ENCODE peak calls at places on chromosomes 1 and 21, in seven cellular contexts. One of them, this sample, is unnamed.

GRCh38 chr1:219555802-219556201 is 57.1 kb downstream of the ZC3H11B start:
- DNase-seq in PC-3: peak
- DNase-seq in adrenal gland: no peak
- DNase-seq in Calu3: no peak
- DNase-seq in tibial nerve: no peak
- DNase-seq in choroid plexus epithelial cell: peak
- DNase-seq in bronchial epithelial cell: peak
- DNase-seq in this sample: no peak

GRCh38 chr1:67732750-67733151 is 47.8 kb downstream of the GADD45A start:
- DNase-seq in PC-3: no peak
- DNase-seq in adrenal gland: peak
- DNase-seq in Calu3: no peak
- DNase-seq in tibial nerve: no peak
- DNase-seq in choroid plexus epithelial cell: peak
- DNase-seq in bronchial epithelial cell: no peak
- DNase-seq in this sample: no peak

GRCh38 chr1:151968058-151968457 is 25.6 kb downstream of the S100A10 start:
- DNase-seq in PC-3: peak
- DNase-seq in adrenal gland: peak
- DNase-seq in Calu3: peak
- DNase-seq in tibial nerve: peak
- DNase-seq in choroid plexus epithelial cell: peak
- DNase-seq in bronchial epithelial cell: peak
- DNase-seq in this sample: no peak

GRCh38 chr1:25695991-25696330 is 79.4 kb downstream of the MAN1C1 start:
- DNase-seq in PC-3: peak
- DNase-seq in adrenal gland: peak
- DNase-seq in Calu3: no peak
- DNase-seq in tibial nerve: peak
- DNase-seq in choroid plexus epithelial cell: peak
- DNase-seq in bronchial epithelial cell: peak
- DNase-seq in this sample: no peak

GRCh38 chr1:90106271-90106670 is 111.4 kb downstream of the ZNF326 start:
- DNase-seq in PC-3: no peak
- DNase-seq in adrenal gland: no peak
- DNase-seq in Calu3: no peak
- DNase-seq in tibial nerve: no peak
- DNase-seq in choroid plexus epithelial cell: no peak
- DNase-seq in bronchial epithelial cell: no peak
- DNase-seq in this sample: no peak

GRCh38 chr1:62707746-62708123 is 19.5 kb upstream of the DOCK7 start:
- DNase-seq in PC-3: no peak
- DNase-seq in adrenal gland: no peak
- DNase-seq in Calu3: no peak
- DNase-seq in tibial nerve: no peak
- DNase-seq in choroid plexus epithelial cell: no peak
- DNase-seq in bronchial epithelial cell: no peak
- DNase-seq in this sample: no peak

GRCh38 chr21:20301395-20301794 is 696.8 kb upstream of the NCAM2 start:
- DNase-seq in PC-3: no peak
- DNase-seq in adrenal gland: no peak
- DNase-seq in Calu3: no peak
- DNase-seq in tibial nerve: no peak
- DNase-seq in choroid plexus epithelial cell: no peak
- DNase-seq in bronchial epithelial cell: no peak
- DNase-seq in this sample: no peak

GRCh38 chr1:36224537-36225297 is 474 bp downstream of the THRAP3 start:
- DNase-seq in PC-3: peak
- DNase-seq in adrenal gland: peak
- DNase-seq in Calu3: peak
- DNase-seq in tibial nerve: peak
- DNase-seq in choroid plexus epithelial cell: peak
- DNase-seq in bronchial epithelial cell: peak
- DNase-seq in this sample: no peak

GRCh38 chr1:41296476-41296875 is 54.4 kb upstream of the SCMH1 start:
- DNase-seq in PC-3: no peak
- DNase-seq in adrenal gland: no peak
- DNase-seq in Calu3: no peak
- DNase-seq in tibial nerve: no peak
- DNase-seq in choroid plexus epithelial cell: no peak
- DNase-seq in bronchial epithelial cell: no peak
- DNase-seq in this sample: no peak

GRCh38 chr1:83671586-83671985 is 327.3 kb downstream of the TTLL7 start:
- DNase-seq in PC-3: no peak
- DNase-seq in adrenal gland: no peak
- DNase-seq in Calu3: no peak
- DNase-seq in tibial nerve: no peak
- DNase-seq in choroid plexus epithelial cell: no peak
- DNase-seq in bronchial epithelial cell: no peak
- DNase-seq in this sample: no peak

GRCh38 chr21:23016617-23017016 is 2018.4 kb downstream of the NCAM2 start:
- DNase-seq in PC-3: peak
- DNase-seq in adrenal gland: no peak
- DNase-seq in Calu3: no peak
- DNase-seq in tibial nerve: no peak
- DNase-seq in choroid plexus epithelial cell: peak
- DNase-seq in bronchial epithelial cell: no peak
- DNase-seq in this sample: no peak

GRCh38 chr1:50474859-50475809 is 51.9 kb upstream of the DMRTA2 start:
- DNase-seq in PC-3: peak
- DNase-seq in adrenal gland: no peak
- DNase-seq in Calu3: no peak
- DNase-seq in tibial nerve: no peak
- DNase-seq in choroid plexus epithelial cell: peak
- DNase-seq in bronchial epithelial cell: peak
- DNase-seq in this sample: no peak

GRCh38 chr1:232428781-232429530 is 201.0 kb downstream of the SIPA1L2 start:
- DNase-seq in PC-3: peak
- DNase-seq in adrenal gland: no peak
- DNase-seq in Calu3: no peak
- DNase-seq in tibial nerve: no peak
- DNase-seq in choroid plexus epithelial cell: peak
- DNase-seq in bronchial epithelial cell: no peak
- DNase-seq in this sample: no peak

GRCh38 chr1:96746440-96747223 is 25.0 kb downstream of the PTBP2 start:
- DNase-seq in PC-3: no peak
- DNase-seq in adrenal gland: no peak
- DNase-seq in Calu3: no peak
- DNase-seq in tibial nerve: no peak
- DNase-seq in choroid plexus epithelial cell: no peak
- DNase-seq in bronchial epithelial cell: no peak
- DNase-seq in this sample: no peak

GRCh38 chr1:85398391-85399064 is 66.4 kb downstream of the DDAH1 start:
- DNase-seq in PC-3: peak
- DNase-seq in adrenal gland: no peak
- DNase-seq in Calu3: no peak
- DNase-seq in tibial nerve: no peak
- DNase-seq in choroid plexus epithelial cell: peak
- DNase-seq in bronchial epithelial cell: peak
- DNase-seq in this sample: no peak
- TF ChIP-seq CTCF in PC-3: peak
- TF ChIP-seq CTCF in adrenal gland: peak
- TF ChIP-seq CTCF in Calu3: no peak
- TF ChIP-seq CTCF in tibial nerve: no peak
- TF ChIP-seq CTCF in choroid plexus epithelial cell: peak
- TF ChIP-seq CTCF in bronchial epithelial cell: peak
- TF ChIP-seq CTCF in this sample: no peak

GRCh38 chr21:33892853-33893252 is 22.8 kb downstream of the ATP5PO start:
- DNase-seq in PC-3: no peak
- DNase-seq in adrenal gland: no peak
- DNase-seq in Calu3: peak
- DNase-seq in tibial nerve: no peak
- DNase-seq in choroid plexus epithelial cell: no peak
- DNase-seq in bronchial epithelial cell: no peak
- DNase-seq in this sample: no peak
- TF ChIP-seq CTCF in PC-3: peak
- TF ChIP-seq CTCF in adrenal gland: no peak
- TF ChIP-seq CTCF in Calu3: no peak
- TF ChIP-seq CTCF in tibial nerve: no peak
- TF ChIP-seq CTCF in choroid plexus epithelial cell: no peak
- TF ChIP-seq CTCF in bronchial epithelial cell: no peak
- TF ChIP-seq CTCF in this sample: no peak

DNA sequence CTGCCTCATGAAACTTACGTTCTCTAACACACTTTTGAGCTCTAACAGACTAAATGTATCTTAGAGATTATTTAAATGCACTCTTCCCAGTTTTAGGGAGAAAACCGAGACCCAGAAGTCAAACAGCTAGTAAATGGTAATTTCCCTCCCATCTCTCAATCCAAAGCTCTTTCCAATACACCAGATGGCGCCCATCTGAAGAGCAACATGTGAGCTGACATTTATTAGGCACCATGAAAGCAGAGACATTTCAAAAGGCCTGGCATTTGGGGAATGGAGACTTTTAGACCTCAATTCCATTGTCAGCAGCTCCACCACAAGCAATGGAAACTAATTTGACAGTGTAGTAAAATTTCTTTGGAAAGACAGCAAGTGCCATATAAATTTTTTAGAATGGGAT is 191.4 kb downstream of the DAB1 start:
- DNase-seq in PC-3: peak
- DNase-seq in adrenal gland: no peak
- DNase-seq in Calu3: no peak
- DNase-seq in tibial nerve: no peak
- DNase-seq in choroid plexus epithelial cell: peak
- DNase-seq in bronchial epithelial cell: peak
- DNase-seq in this sample: no peak
- TF ChIP-seq CTCF in PC-3: peak
- TF ChIP-seq CTCF in adrenal gland: no peak
- TF ChIP-seq CTCF in Calu3: no peak
- TF ChIP-seq CTCF in tibial nerve: no peak
- TF ChIP-seq CTCF in choroid plexus epithelial cell: peak
- TF ChIP-seq CTCF in bronchial epithelial cell: peak
- TF ChIP-seq CTCF in this sample: no peak

GRCh38 chr1:167141963-167142362 is 48.1 kb downstream of the STYXL2 start:
- DNase-seq in PC-3: no peak
- DNase-seq in adrenal gland: no peak
- DNase-seq in Calu3: no peak
- DNase-seq in tibial nerve: no peak
- DNase-seq in choroid plexus epithelial cell: no peak
- DNase-seq in bronchial epithelial cell: no peak
- DNase-seq in this sample: no peak

GRCh38 chr1:167146903-167147539 is 53.1 kb downstream of the STYXL2 start:
- DNase-seq in PC-3: no peak
- DNase-seq in adrenal gland: no peak
- DNase-seq in Calu3: no peak
- DNase-seq in tibial nerve: no peak
- DNase-seq in choroid plexus epithelial cell: no peak
- DNase-seq in bronchial epithelial cell: no peak
- DNase-seq in this sample: no peak

GRCh38 chr1:167148388-167148787 is 54.5 kb downstream of the STYXL2 start:
- DNase-seq in PC-3: no peak
- DNase-seq in adrenal gland: no peak
- DNase-seq in Calu3: no peak
- DNase-seq in tibial nerve: no peak
- DNase-seq in choroid plexus epithelial cell: no peak
- DNase-seq in bronchial epithelial cell: no peak
- DNase-seq in this sample: no peak

GRCh38 chr1:167150434-167150833 is 56.6 kb downstream of the STYXL2 start:
- DNase-seq in PC-3: no peak
- DNase-seq in adrenal gland: no peak
- DNase-seq in Calu3: no peak
- DNase-seq in tibial nerve: no peak
- DNase-seq in choroid plexus epithelial cell: no peak
- DNase-seq in bronchial epithelial cell: no peak
- DNase-seq in this sample: no peak

GRCh38 chr1:167145965-167146364 is 52.1 kb downstream of the STYXL2 start:
- DNase-seq in PC-3: no peak
- DNase-seq in adrenal gland: no peak
- DNase-seq in Calu3: no peak
- DNase-seq in tibial nerve: no peak
- DNase-seq in choroid plexus epithelial cell: no peak
- DNase-seq in bronchial epithelial cell: peak
- DNase-seq in this sample: no peak
- TF ChIP-seq CTCF in PC-3: no peak
- TF ChIP-seq CTCF in adrenal gland: no peak
- TF ChIP-seq CTCF in Calu3: no peak
- TF ChIP-seq CTCF in tibial nerve: no peak
- TF ChIP-seq CTCF in choroid plexus epithelial cell: no peak
- TF ChIP-seq CTCF in bronchial epithelial cell: no peak
- TF ChIP-seq CTCF in this sample: no peak

DNA sequence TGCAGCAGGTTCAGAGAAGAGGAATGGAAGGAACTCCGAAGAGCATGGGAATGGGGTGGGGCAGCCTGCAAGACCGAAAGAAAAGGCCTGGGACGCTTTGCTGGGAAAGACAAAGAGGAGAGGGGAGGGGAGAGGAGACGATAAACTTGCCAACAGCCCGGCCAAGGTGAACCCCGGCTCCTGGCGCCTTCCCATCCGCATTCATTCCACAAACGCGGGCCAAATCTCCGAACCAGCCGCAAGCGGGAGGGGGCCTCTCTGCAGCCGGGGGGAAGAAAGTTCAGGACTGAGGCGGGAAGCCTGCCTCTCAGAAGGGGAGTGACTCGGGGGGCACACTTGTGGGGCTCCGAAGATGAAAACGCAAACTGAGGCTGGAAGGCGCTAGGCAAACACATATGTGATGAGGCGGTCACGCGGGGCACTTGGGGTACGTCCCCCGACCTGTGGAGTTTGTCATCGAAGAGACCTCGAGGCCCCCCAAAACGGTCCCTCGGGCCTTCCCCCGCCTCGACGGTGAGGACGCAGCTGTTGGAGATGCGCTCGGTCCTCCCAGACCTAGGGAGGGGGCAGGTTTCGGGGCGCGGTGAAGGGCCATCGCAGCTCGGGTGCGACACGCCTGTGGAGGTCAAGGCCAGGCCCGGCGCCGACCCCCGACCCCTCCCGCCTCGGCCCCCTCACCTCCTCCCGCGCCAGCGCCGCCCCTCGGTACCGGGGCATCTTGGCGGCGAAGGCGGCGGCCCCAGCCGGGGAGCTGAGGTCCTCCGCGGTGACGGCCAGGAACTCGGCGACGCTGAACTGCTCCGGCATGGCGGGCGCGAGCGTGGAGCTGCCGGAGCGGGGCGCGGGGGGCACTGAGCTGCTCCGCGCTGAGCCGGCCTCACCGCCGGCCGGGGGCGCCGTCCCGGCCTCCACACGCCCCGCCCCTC is at the start of gene ASAP3:
- DNase-seq in PC-3: peak
- DNase-seq in adrenal gland: peak
- DNase-seq in Calu3: peak
- DNase-seq in tibial nerve: no peak
- DNase-seq in choroid plexus epithelial cell: peak
- DNase-seq in bronchial epithelial cell: no peak
- DNase-seq in this sample: peak
- TF ChIP-seq CTCF in PC-3: no peak
- TF ChIP-seq CTCF in adrenal gland: peak
- TF ChIP-seq CTCF in Calu3: no peak
- TF ChIP-seq CTCF in tibial nerve: peak
- TF ChIP-seq CTCF in choroid plexus epithelial cell: no peak
- TF ChIP-seq CTCF in bronchial epithelial cell: peak
- TF ChIP-seq CTCF in this sample: no peak

GRCh38 chr1:74641876-74642275 is 31.7 kb downstream of the ERICH3 start:
- DNase-seq in PC-3: peak
- DNase-seq in adrenal gland: peak
- DNase-seq in Calu3: no peak
- DNase-seq in tibial nerve: no peak
- DNase-seq in choroid plexus epithelial cell: no peak
- DNase-seq in bronchial epithelial cell: peak
- DNase-seq in this sample: no peak
- TF ChIP-seq CTCF in PC-3: no peak
- TF ChIP-seq CTCF in adrenal gland: no peak
- TF ChIP-seq CTCF in Calu3: no peak
- TF ChIP-seq CTCF in tibial nerve: no peak
- TF ChIP-seq CTCF in choroid plexus epithelial cell: no peak
- TF ChIP-seq CTCF in bronchial epithelial cell: no peak
- TF ChIP-seq CTCF in this sample: no peak